ENCODE peak calls at places on chromosomes 1 and 21, in nine cellular contexts. A, T, B, C, W, K, H, S and U are unnamed samples.

GRCh38 chr1:31539329-31539728 is 37.0 kb upstream of the TINAGL1 start:
- DNase-seq in A (no peak), T (no peak), B (no peak), C (no peak), W (no peak), K (no peak), H (no peak), S (no peak), U (no peak)

GRCh38 chr1:110615548-110616130 is 9.5 kb upstream of the KCNA2 start:
- DNase-seq in A (peak; percentile 53), T (peak; percentile 79), B (peak; percentile 58), C (no peak), W (peak; percentile 77), K (no peak), H (peak; percentile 83), S (no peak), U (no peak)

GRCh38 chr21:42784896-42785451 is 94.4 kb downstream of the WDR4 start:
- DNase-seq in A (no peak), T (no peak), B (no peak), C (no peak), W (no peak), K (no peak), H (no peak), S (no peak), U (no peak)

GRCh38 chr1:85240174-85240601 is 19.3 kb downstream of the C1orf52 start:
- DNase-seq in A (no peak), T (peak; percentile 49), B (no peak), C (no peak), W (peak; percentile 41), K (no peak), H (peak; percentile 41), S (no peak), U (no peak)

GRCh38 chr1:36083219-36083618 is 675 bp upstream of the TEKT2 start:
- DNase-seq in A (no peak), T (no peak), B (no peak), C (no peak), W (no peak), K (no peak), H (no peak), S (no peak), U (no peak)

GRCh38 chr1:162368451-162368850 is 8.2 kb downstream of the SPATA46 start:
- DNase-seq in A (no peak), T (no peak), B (no peak), C (no peak), W (no peak), K (no peak), H (no peak), S (no peak), U (no peak)

GRCh38 chr1:216210081-216210480 is 213.2 kb downstream of the USH2A start:
- DNase-seq in A (no peak), T (peak; percentile 70), B (no peak), C (no peak), W (no peak), K (no peak), H (no peak), S (peak; percentile 21), U (no peak)

GRCh38 chr1:110380667-110381283 is 10.1 kb downstream of the SLC16A4 start:
- DNase-seq in A (peak; percentile 29), T (peak; percentile 42), B (no peak), C (no peak), W (peak; percentile 13), K (no peak), H (no peak), S (no peak), U (no peak)

GRCh38 chr1:41384579-41384978 is 23.3 kb downstream of the FOXO6 start:
- DNase-seq in A (no peak), T (no peak), B (no peak), C (no peak), W (no peak), K (no peak), H (no peak), S (no peak), U (no peak)

GRCh38 chr1:41381691-41382530 is 20.7 kb downstream of the FOXO6 start:
- DNase-seq in A (no peak), T (peak; percentile 72), B (peak; percentile 67), C (no peak), W (no peak), K (no peak), H (peak; percentile 78), S (no peak), U (no peak)

GRCh38 chr1:41380979-41381690 is 19.9 kb downstream of the FOXO6 start:
- DNase-seq in A (no peak), T (peak; percentile 37), B (no peak), C (no peak), W (no peak), K (no peak), H (peak; percentile 57), S (no peak), U (no peak)

GRCh38 chr1:41383094-41383852 is 22.0 kb downstream of the FOXO6 start:
- DNase-seq in A (peak; percentile 24), T (peak; percentile 48), B (no peak), C (no peak), W (no peak), K (no peak), H (peak; percentile 52), S (no peak), U (no peak)

DNA sequence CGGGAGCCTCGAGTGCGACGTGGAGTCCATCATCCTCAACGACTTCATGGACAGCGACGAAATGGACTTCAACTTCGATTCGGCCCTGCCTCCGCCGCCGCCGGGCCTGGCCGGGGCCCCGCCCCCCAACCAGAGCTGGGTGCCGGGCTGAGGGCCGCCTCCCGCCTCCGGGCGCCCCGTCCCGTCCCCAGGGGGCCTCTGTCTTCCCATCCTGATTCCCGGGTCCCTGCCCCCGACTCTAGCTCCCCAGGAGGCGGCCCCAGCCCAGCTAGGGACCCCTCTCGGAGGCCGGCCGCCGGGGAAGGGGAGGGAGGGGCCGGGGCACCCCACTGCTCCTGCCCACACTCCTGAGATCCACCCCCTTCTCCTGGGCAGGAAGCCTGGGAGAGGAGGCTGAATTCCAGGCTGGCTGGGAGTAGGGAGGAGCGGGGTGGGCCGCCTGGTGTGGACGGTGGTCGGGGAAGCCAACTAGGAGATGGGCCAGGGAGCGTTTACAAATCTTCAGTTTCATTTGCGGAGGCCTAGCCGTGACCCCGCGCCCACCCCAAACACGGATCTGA is 21.4 kb downstream of the FOXO6 start:
- DNase-seq in A (no peak), T (peak; percentile 38), B (peak; percentile 68), C (no peak), W (no peak), K (peak; percentile 68), H (peak; percentile 50), S (no peak), U (no peak)
- H3K4me3 ChIP-seq in A (peak overlapping the region; percentile 29), T (peak overlapping the region; percentile 34), B (peak overlapping the region; percentile 61), C (peak overlapping the region; percentile 46), W (no peak overlapping the region), K (peak overlapping the region; percentile 52), H (peak overlapping the region; percentile 52), S (peak overlapping the region; percentile 44), U (peak overlapping the region; percentile 54)

DNA sequence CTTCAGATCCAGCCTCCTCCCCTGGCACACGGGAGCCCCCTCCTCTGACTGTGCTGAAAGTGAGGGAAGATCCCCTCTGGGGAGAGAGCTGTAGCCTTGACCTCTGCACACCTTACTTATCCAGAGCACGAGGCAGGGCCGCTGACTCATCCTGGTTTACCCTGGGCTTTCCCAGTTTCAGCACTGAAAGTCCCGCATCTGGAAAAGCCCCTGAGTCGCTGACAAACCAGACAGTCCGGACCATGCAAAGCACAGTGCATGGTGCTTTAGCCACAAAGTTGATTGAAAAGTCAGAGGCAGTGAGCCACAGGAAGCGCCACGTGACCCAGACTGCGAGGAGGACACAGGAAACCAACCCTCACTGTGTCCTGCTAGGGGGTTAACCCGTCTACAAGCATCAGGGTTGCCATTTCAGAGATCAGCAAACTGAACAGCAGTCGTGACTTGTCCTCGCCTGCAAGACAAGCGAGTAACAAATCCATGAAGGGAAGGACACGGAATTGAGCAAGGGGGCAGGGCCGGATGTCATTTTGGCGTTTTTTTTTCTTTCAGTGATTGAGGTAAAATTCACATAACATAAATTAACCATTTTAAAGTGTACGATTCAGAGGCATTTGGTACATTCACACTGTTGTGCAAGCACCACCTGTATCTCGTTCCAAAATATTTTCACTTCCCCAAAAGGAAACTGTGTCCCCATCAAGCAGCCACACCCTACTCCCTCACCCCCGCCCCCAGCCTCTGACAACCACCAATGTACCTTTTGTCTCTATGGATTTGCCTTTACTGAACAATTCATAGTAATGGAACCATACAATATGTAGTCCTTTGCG is 19.9 kb upstream of the IFNGR2 start:
- DNase-seq in A (peak; percentile 83), T (peak; percentile 92), B (peak; percentile 74), C (peak; percentile 48), W (peak; percentile 98), K (peak; percentile 78), H (peak; percentile 10), S (no peak), U (peak; percentile 93)
- H3K4me3 ChIP-seq in A (no peak overlapping the region), T (no peak overlapping the region), B (peak overlapping the region; percentile 41), C (peak overlapping the region; percentile 21), W (peak overlapping the region; percentile 58), K (no peak overlapping the region), H (no peak overlapping the region), S (no peak overlapping the region), U (no peak overlapping the region)

DNA sequence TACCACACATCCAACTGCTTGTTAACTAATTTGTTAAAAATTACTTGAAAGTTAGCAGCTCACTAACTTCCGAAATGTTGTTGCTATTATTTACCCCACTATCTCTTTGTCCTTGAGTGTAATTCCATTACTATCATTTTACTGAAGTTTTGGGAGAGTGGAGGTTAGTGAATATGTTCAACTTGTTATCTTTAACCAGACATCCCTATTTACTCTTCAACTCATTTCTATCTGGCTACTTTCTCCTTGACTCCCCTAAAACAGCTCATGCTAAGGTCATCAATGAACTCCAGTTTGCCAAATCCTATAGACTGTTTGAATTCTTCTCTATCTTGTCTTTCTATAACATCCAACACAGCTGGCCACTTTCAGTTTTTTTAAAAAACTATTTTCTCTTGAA is 4.3 kb upstream of the C1orf116 start:
- DNase-seq in A (no peak), T (no peak), B (no peak), C (no peak), W (no peak), K (no peak), H (no peak), S (no peak), U (no peak)
- H3K4me3 ChIP-seq in A (no peak overlapping the region), T (no peak overlapping the region), B (no peak overlapping the region), C (no peak overlapping the region), W (no peak overlapping the region), K (no peak overlapping the region), H (no peak overlapping the region), S (no peak overlapping the region), U (no peak overlapping the region)

GRCh38 chr1:225859151-225859550 is 23.0 kb downstream of the TMEM63A start:
- DNase-seq in A (no peak), T (no peak), B (no peak), C (no peak), W (no peak), K (no peak), H (no peak), S (no peak), U (no peak)

GRCh38 chr1:225853441-225853840 is 28.7 kb downstream of the TMEM63A start:
- DNase-seq in A (no peak), T (no peak), B (peak; percentile 34), C (no peak), W (no peak), K (no peak), H (no peak), S (no peak), U (no peak)

GRCh38 chr1:225852413-225853119 is 29.6 kb downstream of the TMEM63A start:
- DNase-seq in A (no peak), T (no peak), B (no peak), C (no peak), W (no peak), K (no peak), H (no peak), S (no peak), U (no peak)

GRCh38 chr1:225857256-225857655 is 24.9 kb downstream of the TMEM63A start:
- DNase-seq in A (no peak), T (no peak), B (peak; percentile 13), C (no peak), W (no peak), K (no peak), H (no peak), S (no peak), U (no peak)

DNA sequence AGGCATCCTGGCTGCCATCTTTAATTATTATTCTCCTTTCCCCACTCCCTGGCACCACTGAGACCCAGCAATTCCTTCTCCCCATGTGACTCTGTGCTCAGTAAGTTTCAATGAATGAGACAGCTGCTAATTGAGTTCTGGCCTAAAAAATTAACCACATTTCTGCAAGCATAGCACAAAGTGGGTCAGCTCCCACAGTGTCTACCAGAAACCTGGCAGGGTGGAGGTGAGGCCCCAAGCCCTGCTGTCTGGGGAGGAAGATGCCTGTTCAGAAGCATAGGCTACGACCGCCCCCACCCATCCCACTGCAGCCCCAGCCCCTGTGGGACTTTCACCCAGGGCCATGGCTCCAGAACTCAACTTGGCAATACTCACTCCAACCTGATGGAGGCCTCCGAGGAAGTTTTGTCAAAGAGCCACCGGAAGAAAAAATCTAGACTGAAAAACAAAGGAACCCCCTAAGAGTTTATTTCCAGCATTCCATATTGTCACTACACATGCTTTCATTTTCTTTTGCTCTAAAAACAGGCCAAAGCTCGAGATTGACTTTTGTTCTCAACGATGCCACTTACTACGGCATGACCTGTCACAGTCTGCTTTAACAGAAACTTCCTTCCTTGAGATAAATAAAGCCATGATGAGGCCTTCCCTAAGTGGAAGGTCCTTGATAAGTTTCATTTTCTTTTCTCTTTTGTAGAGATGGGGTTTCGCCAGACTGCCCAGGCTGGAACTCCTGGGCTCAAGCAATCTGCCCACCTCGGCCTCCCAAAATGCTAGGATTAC is 26.5 kb downstream of the TMEM63A start:
- DNase-seq in A (no peak), T (no peak), B (peak; percentile 13), C (no peak), W (no peak), K (no peak), H (no peak), S (no peak), U (no peak)
- H3K4me3 ChIP-seq in A (no peak overlapping the region), T (no peak overlapping the region), B (peak overlapping the region; percentile 18), C (no peak overlapping the region), W (no peak overlapping the region), K (no peak overlapping the region), H (no peak overlapping the region), S (no peak overlapping the region), U (no peak overlapping the region)